ENCODE peak calls at places on chromosomes 6 and 20, in eight cellular contexts. A is keratinocyte, U is brain microvascular endothelial cell, G is IMR-90, V is suprapubic skin, J is breast epithelium, W is small intestine, N is cardiac muscle cell. L is an unnamed sample.

GRCh38 chr20:58869662-58870227 is 17.2 kb downstream of the GNAS start:
- DNase-seq in W (no peak), U (no peak), N (no peak), A (no peak), J (no peak), V (no peak), G (no peak), L (no peak)

GRCh38 chr6:44312901-44313788 is at the start of gene AARS2:
- DNase-seq in A (peak; percentile 32), J (peak; percentile 61), N (peak; percentile 87), U (peak; percentile 88), G (peak; percentile 83), W (peak; percentile 87), V (peak; percentile 90), L (peak; percentile 57)

GRCh38 chr20:40511478-40511877 is 177.6 kb downstream of the MAFB start:
- DNase-seq in J (peak; percentile 82), W (no peak), A (no peak), V (peak; percentile 80), G (no peak), N (peak; percentile 84), U (peak; percentile 25), L (peak; percentile 93)

GRCh38 chr6:15653581-15653980 is 9.2 kb downstream of the DTNBP1 start:
- DNase-seq in U (no peak), G (no peak), A (no peak), W (no peak), V (no peak), J (no peak), N (no peak), L (no peak)

GRCh38 chr6:145561095-145561820 is 174.1 kb downstream of the EPM2A start:
- DNase-seq in G (no peak), A (no peak), J (no peak), V (no peak), W (no peak), N (peak; percentile 12), U (no peak), L (no peak)

GRCh38 chr6:74409447-74409846 is 713.4 kb downstream of the CD109 start:
- DNase-seq in A (no peak), N (peak; percentile 83), W (peak; percentile 35), J (no peak), V (no peak), G (peak; percentile 87), U (peak; percentile 66), L (peak; percentile 67)

GRCh38 chr6:51846531-51846930 is 240.9 kb downstream of the PKHD1 start:
- DNase-seq in V (no peak), J (no peak), A (no peak), U (no peak), W (no peak), N (no peak), G (no peak), L (no peak)

GRCh38 chr20:13173201-13173600 is 47.9 kb upstream of the ISM1 start:
- DNase-seq in N (no peak), J (no peak), U (no peak), W (no peak), G (no peak), V (no peak), A (no peak), L (no peak)

GRCh38 chr6:34044945-34045595 is 100.8 kb downstream of the GRM4 start:
- DNase-seq in V (no peak), N (no peak), U (no peak), J (no peak), W (peak; percentile 11), A (no peak), G (no peak), L (no peak)

GRCh38 chr6:139473239-139473701 is 98.8 kb upstream of the CITED2 start:
- DNase-seq in N (no peak), G (no peak), J (no peak), U (no peak), V (peak; percentile 66), A (no peak), W (no peak), L (no peak)
- H3K4me3 ChIP-seq in N (no peak overlapping the region), G (no peak overlapping the region), J (no peak overlapping the region), U (no peak overlapping the region), V (no peak overlapping the region), A (peak overlapping the region; percentile 43), W (no peak overlapping the region), L (no peak overlapping the region)

DNA sequence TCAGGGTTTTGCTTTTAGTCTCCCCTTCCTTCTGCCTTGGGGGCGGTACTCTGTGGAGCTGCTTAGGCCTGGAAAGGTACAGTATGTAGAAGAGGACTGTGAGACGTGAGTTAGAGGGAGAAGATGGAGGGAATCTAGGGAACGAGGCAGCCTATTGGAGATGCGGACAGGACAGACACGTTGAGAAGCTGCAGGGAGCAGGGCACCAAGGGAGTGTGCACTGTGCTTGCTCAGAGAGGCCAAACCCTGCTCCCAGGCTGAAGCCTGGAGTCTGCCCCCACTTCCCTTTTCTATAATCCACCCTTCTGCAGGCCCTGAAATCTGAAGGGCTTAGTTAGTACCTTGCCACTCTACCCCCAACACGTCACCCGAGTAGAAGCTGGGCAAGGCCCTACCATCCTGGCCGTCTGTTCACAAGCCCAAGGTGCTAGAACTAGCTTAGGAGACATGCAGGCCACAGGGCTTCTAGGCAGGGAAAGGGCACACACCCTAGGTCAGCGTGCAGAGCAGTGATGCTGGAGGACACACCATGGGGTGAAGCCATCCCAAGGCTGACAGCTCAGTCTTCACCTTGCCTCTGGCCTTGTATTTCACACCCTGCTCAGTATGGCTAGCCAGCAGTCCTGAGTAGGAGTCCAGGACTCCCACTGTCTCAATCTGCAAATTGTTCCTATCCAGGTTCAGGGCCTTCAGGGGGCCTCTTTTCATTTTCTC is 6.9 kb downstream of the TP53INP2 start:
- DNase-seq in A (no peak), N (no peak), W (no peak), G (no peak), V (no peak), U (no peak), J (no peak), L (no peak)
- H3K4me3 ChIP-seq in A (no peak overlapping the region), N (no peak overlapping the region), W (no peak overlapping the region), G (no peak overlapping the region), V (no peak overlapping the region), U (no peak overlapping the region), J (no peak overlapping the region), L (no peak overlapping the region)

GRCh38 chr6:79544939-79545450 is 7.8 kb upstream of the LCA5 start:
- DNase-seq in V (peak; percentile 73), J (peak; percentile 84), G (peak; percentile 99), N (peak; percentile 99), A (peak; percentile 80), W (peak; percentile 84), U (peak; percentile 100), L (peak; percentile 98)
- H3K4me3 ChIP-seq in V (no peak overlapping the region), J (peak overlapping the region; percentile 46), G (no peak overlapping the region), N (peak overlapping the region; percentile 10), A (no peak overlapping the region), W (no peak overlapping the region), U (no peak overlapping the region), L (no peak overlapping the region)

DNA sequence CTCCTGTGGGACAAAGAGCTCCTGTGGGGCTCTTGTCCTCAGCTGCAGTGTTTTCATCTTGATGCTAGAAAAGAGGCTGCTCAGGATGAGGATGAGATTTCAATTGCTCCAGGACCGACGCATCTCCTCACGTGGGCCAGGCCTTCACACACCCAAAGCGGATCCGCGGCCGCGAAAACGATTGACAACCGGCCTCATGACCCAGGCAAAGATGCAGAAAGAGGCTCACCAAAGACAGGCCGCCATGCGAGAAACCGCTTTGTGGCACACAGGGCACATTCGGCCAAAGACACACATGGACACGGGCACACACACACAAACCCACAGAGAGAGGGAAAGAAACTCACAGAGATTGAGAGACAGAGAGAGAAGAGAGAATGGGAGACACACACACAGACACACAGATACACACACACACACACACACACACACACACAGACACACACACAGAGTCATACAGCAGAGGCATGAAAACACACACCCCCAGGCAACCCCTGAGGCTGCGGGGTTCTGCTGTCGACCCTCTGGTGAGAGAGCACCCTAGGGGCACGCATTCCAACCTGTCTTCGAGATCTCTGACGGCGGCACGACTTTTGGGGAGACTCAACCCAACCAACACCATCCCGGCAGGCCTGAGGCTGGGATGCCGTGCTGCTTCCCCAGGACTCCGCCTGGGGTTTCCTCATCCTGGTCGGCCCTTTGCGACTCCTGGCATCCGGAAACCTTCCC is 168.5 kb upstream of the ZNF337 start:
- DNase-seq in V (no peak), W (no peak), G (no peak), A (no peak), U (no peak), J (no peak), N (no peak), L (no peak)
- H3K4me3 ChIP-seq in V (peak overlapping the region; percentile 42), W (no peak overlapping the region), G (no peak overlapping the region), A (peak overlapping the region; percentile 23), U (peak overlapping the region; percentile 43), J (peak overlapping the region; percentile 64), N (peak overlapping the region; percentile 29), L (peak overlapping the region; percentile 24)

GRCh38 chr20:63361507-63362425 is 617 bp upstream of the CHRNA4 start:
- DNase-seq in U (no peak), V (no peak), J (no peak), A (no peak), N (no peak), W (no peak), G (no peak), L (no peak)
- H3K4me3 ChIP-seq in U (no peak overlapping the region), V (no peak overlapping the region), J (no peak overlapping the region), A (no peak overlapping the region), N (no peak overlapping the region), W (no peak overlapping the region), G (no peak overlapping the region), L (no peak overlapping the region)

GRCh38 chr6:42099340-42100028 is 42.9 kb downstream of the C6orf132 start:
- DNase-seq in W (peak; percentile 93), U (peak; percentile 53), A (peak; percentile 66), J (peak; percentile 72), G (peak; percentile 71), V (no peak), N (peak; percentile 72), L (no peak)
- H3K4me3 ChIP-seq in W (no peak overlapping the region), U (no peak overlapping the region), A (peak overlapping the region; percentile 30), J (no peak overlapping the region), G (no peak overlapping the region), V (peak overlapping the region; percentile 2), N (no peak overlapping the region), L (no peak overlapping the region)

GRCh38 chr20:23046431-23046830 is 3.0 kb downstream of the THBD start:
- DNase-seq in W (no peak), V (no peak), G (no peak), U (no peak), N (no peak), A (no peak), J (no peak), L (no peak)
- H3K4me3 ChIP-seq in W (no peak overlapping the region), V (peak overlapping the region; percentile 69), G (no peak overlapping the region), U (no peak overlapping the region), N (no peak overlapping the region), A (peak overlapping the region; percentile 24), J (peak overlapping the region; percentile 83), L (no peak overlapping the region)

GRCh38 chr6:72623808-72624207 is 1.9 kb downstream of the KCNQ5 start:
- DNase-seq in G (no peak), J (no peak), V (no peak), U (no peak), W (no peak), N (peak; percentile 46), A (no peak), L (no peak)
- H3K4me3 ChIP-seq in G (no peak overlapping the region), J (no peak overlapping the region), V (no peak overlapping the region), U (no peak overlapping the region), W (no peak overlapping the region), N (peak overlapping the region; percentile 70), A (peak overlapping the region; percentile 82), L (peak overlapping the region; percentile 73)